ENCODE peak calls at places on chromosomes 12 and 14, in four cellular contexts. K is body of pancreas, X is Peyer's patch, V is IMR-90. U is an unnamed sample.

GRCh38 chr12:116360579-116361403 is 83.3 kb upstream of the MED13L start:
- DNase-seq in X (no peak), K (no peak), V (no peak), U (peak)

GRCh38 chr12:26149963-26150362 is 25.1 kb upstream of the BHLHE41 start:
- DNase-seq in V (no peak), K (no peak), X (no peak), U (no peak)

GRCh38 chr12:92570056-92570753 is 132.6 kb upstream of the PLEKHG7 start:
- DNase-seq in X (peak), K (peak), V (peak), U (peak)

GRCh38 chr14:50831704-50832130 is 755 bp upstream of the NIN start:
- DNase-seq in K (no peak), X (no peak), V (no peak), U (peak)

GRCh38 chr14:70905316-70905715 is 1.9 kb upstream of the PCNX1 start:
- DNase-seq in K (peak), X (peak), V (peak), U (no peak)

GRCh38 chr14:77086951-77087350 is 11.1 kb upstream of the CIPC start:
- DNase-seq in K (no peak), X (no peak), V (no peak), U (no peak)

GRCh38 chr12:44654641-44655625 is 221.2 kb downstream of the NELL2 start:
- DNase-seq in K (no peak), V (no peak), X (no peak), U (no peak)

GRCh38 chr12:126114420-126114819 is 1049.2 kb downstream of the AACS start:
- DNase-seq in X (no peak), V (no peak), K (no peak), U (no peak)

GRCh38 chr12:53791735-53792326 is 40.1 kb upstream of the CISTR start:
- DNase-seq in K (peak), V (no peak), X (peak), U (peak)

GRCh38 chr14:61609143-61609851 is 86.0 kb upstream of the HIF1A start:
- DNase-seq in X (no peak), K (no peak), V (peak), U (no peak)

GRCh38 chr14:24058951-24059475 is 7.2 kb downstream of the CARMIL3 start:
- DNase-seq in K (no peak), V (no peak), X (no peak), U (no peak)

GRCh38 chr14:89108608-89109007 is 284.2 kb downstream of the TTC8 start:
- DNase-seq in V (no peak), K (no peak), X (no peak), U (no peak)

GRCh38 chr12:47245623-47246022 is 165.9 kb upstream of the AMIGO2 start:
- DNase-seq in K (no peak), V (no peak), X (no peak), U (no peak)

GRCh38 chr12:121793836-121794531 is 496 bp upstream of the RHOF start:
- DNase-seq in K (peak), V (peak), X (peak), U (peak)
- TF ChIP-seq POLR2A in K (peak), V (peak), X (peak), U (no peak)

GRCh38 chr12:109093022-109093918 is at the start of gene ALKBH2:
- DNase-seq in X (peak), V (peak), K (peak), U (peak)
- TF ChIP-seq POLR2A in X (peak), V (peak), K (peak), U (peak)

DNA sequence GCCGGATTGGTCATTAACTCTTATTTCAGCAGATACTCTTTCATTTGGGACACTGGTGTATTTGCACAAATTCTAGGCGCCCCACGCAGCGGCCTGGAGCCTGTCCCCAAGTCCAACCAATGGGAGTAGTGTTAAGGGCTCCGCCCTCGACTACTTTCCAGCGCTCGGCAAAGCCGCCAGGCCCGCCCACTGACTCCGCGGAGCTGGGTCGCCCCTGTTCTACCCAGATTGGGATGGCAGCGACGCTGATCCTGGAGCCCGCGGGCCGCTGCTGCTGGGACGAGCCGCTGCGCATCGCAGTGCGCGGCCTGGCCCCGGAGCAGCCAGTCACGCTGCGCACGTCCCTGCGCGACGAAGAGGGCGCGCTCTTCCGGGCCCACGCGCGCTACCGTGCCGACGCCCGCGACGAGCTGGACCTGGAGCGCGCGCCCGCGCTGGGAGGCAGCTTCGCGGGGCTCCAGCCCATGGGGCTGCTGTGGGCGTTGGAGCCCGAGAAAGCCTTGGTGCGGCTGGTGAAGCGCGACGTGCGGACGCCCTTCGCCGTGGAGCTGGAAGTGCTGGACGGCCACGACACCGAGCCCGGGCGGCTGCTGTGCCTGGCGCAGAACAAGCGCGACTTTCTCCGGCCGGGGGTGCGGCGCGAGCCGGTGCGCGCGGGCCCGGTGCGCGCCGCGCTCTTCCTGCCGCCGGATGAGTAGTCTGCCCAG is at the start of gene ACOT6:
- DNase-seq in V (peak), K (peak), X (peak), U (peak)
- TF ChIP-seq POLR2A in V (no peak), K (peak), X (no peak), U (peak)

GRCh38 chr12:50765325-50765911 is 1.5 kb downstream of the ATF1 start:
- DNase-seq in X (peak), V (peak), K (peak), U (peak)

GRCh38 chr12:50764116-50764860 is 387 bp downstream of the ATF1 start:
- DNase-seq in X (peak), V (peak), K (no peak), U (peak)

GRCh38 chr12:50764861-50765324 is 992 bp downstream of the ATF1 start:
- DNase-seq in V (peak), K (peak), X (peak), U (peak)

DNA sequence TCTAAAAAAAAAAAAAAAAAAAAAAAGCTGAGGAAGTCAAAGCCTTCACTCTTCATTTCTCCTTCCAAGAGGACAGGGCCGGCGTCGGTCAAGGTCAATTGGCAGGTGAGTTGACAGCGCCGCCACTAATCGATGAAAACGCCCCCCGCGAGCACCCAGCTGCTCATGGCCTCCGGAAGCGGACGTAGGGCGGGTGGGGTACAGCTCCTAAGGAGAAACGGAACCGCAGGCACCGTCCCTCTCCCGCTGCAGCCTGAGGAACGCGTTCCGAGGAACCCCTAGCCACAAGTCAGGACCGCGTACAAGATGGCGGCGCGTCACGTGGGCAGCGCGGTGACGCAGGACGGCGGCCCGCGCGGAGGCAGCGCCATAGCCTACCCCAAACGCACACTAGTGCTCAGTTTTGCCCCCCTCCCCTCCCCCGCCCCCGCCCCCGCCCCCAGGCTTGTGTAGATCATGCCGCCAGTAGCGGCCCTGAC is at the start of gene ATF1:
- DNase-seq in X (peak), K (peak), V (peak), U (peak)
- TF ChIP-seq POLR2A in X (peak), K (peak), V (peak), U (peak)

GRCh38 chr12:106142591-106143261 is 4.0 kb upstream of the NUAK1 start:
- DNase-seq in X (no peak), V (no peak), K (no peak), U (no peak)

GRCh38 chr12:106146987-106147386 is 8.2 kb upstream of the NUAK1 start:
- DNase-seq in X (no peak), V (no peak), K (no peak), U (no peak)

GRCh38 chr12:106144847-106145246 is 6.1 kb upstream of the NUAK1 start:
- DNase-seq in X (no peak), K (no peak), V (peak), U (no peak)

GRCh38 chr12:106147956-106148355 is 9.2 kb upstream of the NUAK1 start:
- DNase-seq in X (no peak), V (no peak), K (peak), U (no peak)

GRCh38 chr12:106145539-106146447 is 7.0 kb upstream of the NUAK1 start:
- DNase-seq in K (peak), X (peak), V (no peak), U (no peak)
- TF ChIP-seq POLR2A in K (peak), X (no peak), V (no peak), U (no peak)

GRCh38 chr14:103522649-103523582 is at the start of gene CKB:
- DNase-seq in V (peak), X (peak), K (peak), U (peak)
- TF ChIP-seq POLR2A in V (peak), X (no peak), K (peak), U (peak)

GRCh38 chr12:118145113-118145797 is 9.3 kb downstream of the PEBP1 start:
- DNase-seq in K (no peak), X (no peak), V (no peak), U (no peak)

GRCh38 chr12:118150625-118151024 is 14.7 kb downstream of the PEBP1 start:
- DNase-seq in X (no peak), K (no peak), V (no peak), U (no peak)

GRCh38 chr12:118144499-118144898 is 8.6 kb downstream of the PEBP1 start:
- DNase-seq in K (no peak), X (no peak), V (no peak), U (no peak)

GRCh38 chr12:118148287-118148686 is 12.4 kb downstream of the PEBP1 start:
- DNase-seq in X (no peak), K (no peak), V (no peak), U (no peak)

GRCh38 chr12:118145798-118146156 is 9.9 kb downstream of the PEBP1 start:
- DNase-seq in X (no peak), V (no peak), K (no peak), U (no peak)
- TF ChIP-seq POLR2A in X (no peak), V (no peak), K (no peak), U (no peak)

DNA sequence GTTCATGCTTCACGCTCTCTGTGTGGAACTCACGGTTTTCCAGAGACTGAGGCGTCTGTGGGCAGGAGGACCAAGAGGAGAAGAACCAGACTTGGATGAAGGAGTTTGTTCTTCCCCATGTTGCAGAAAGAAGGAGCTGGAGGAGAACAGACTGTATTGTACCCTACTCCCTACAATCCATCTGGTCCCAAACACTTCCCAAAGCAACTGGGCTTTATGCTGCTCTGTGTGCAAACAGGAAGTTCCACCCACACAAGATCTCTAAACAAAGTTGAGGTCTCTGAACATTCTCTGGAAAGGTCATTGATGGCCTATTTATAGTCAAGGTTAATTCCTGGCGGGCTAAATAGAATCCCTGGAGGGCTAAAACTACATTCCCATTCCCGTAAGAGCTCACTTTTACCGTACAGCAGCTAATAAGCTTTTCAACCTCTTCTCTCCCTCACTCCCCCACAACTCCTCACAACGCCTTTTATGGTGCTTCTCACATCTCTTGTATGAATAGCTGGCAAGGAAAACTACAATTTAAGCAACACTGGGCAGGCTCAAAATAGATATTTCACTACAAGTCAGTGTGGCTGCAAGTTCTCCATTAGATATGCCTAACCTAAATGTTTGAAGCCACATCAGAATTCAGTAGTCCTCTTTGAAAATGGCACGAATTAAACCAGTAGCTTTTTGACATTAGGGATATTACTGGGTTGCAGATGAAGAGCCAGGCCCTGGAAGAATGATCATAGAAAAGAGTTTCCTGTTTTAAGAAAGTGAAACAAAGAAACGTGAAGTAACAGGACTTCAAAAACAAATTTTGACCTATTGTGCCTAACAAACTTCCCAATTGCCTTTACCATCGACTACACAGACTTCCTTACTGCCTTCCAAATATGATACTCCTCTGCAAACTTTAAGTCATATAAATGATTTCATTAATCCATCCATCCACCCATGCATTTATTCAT is at the start of gene A2M:
- DNase-seq in V (no peak), X (no peak), K (no peak), U (no peak)
- TF ChIP-seq POLR2A in V (no peak), X (no peak), K (peak), U (no peak)

U was measured in erythroblast.